ENCODE peak calls at places on chromosome 16, in four cellular contexts. F is stomach, O is GM20000, D is AG09309. I is an unnamed sample.

GRCh38 chr16:16915771-16916170 is 536.8 kb downstream of the NPIPA7 start:
- DNase-seq in F (no peak), O (no peak), D (no peak), I (no peak)

GRCh38 chr16:30354423-30355143 is 525 bp downstream of the CD2BP2 start:
- DNase-seq in F (no peak), O (no peak), D (no peak), I (no peak)

GRCh38 chr16:87150359-87151280 is 166.6 kb downstream of the C16orf95 start:
- DNase-seq in F (no peak), O (no peak), D (no peak), I (no peak)

GRCh38 chr16:10080031-10080772 is 102.0 kb downstream of the GRIN2A start:
- DNase-seq in F (peak; percentile 70), O (no peak), D (peak; percentile 20), I (no peak)

GRCh38 chr16:82167670-82168069 is 2.4 kb downstream of the MPHOSPH6 start:
- DNase-seq in F (no peak), O (no peak), D (no peak), I (no peak)

GRCh38 chr16:1929105-1929504 is 10.9 kb upstream of the HS3ST6 start:
- DNase-seq in F (no peak), O (peak; percentile 57), D (no peak), I (no peak)

GRCh38 chr16:3115561-3115960 is 3.2 kb downstream of the ZNF205 start:
- DNase-seq in F (no peak), O (no peak), D (no peak), I (no peak)

GRCh38 chr16:27402964-27403600 is 1.1 kb downstream of the IL21R start:
- DNase-seq in F (no peak), O (no peak), D (no peak), I (no peak)

GRCh38 chr16:7458144-7458543 is 125.5 kb downstream of the RBFOX1 start:
- DNase-seq in F (no peak), O (no peak), D (no peak), I (no peak)

GRCh38 chr16:24540575-24541240 is 1.3 kb downstream of the RBBP6 start:
- DNase-seq in F (no peak), O (peak; percentile 41), D (no peak), I (no peak)

GRCh38 chr16:76943936-76944335 is 247.1 kb upstream of the MON1B start:
- DNase-seq in F (no peak), O (no peak), D (no peak), I (no peak)

GRCh38 chr16:58658796-58659211 is 25.8 kb downstream of the SLC38A7 start:
- DNase-seq in F (no peak), O (no peak), D (no peak), I (no peak)

GRCh38 chr16:67463059-67463458 is 17.9 kb downstream of the ATP6V0D1 start:
- DNase-seq in F (no peak), O (no peak), D (no peak), I (no peak)

GRCh38 chr16:67461600-67462278 is 19.2 kb downstream of the ATP6V0D1 start:
- DNase-seq in F (peak; percentile 83), O (no peak), D (no peak), I (no peak)

GRCh38 chr16:67464565-67464964 is 16.4 kb downstream of the ATP6V0D1 start:
- DNase-seq in F (no peak), O (no peak), D (no peak), I (no peak)

GRCh38 chr16:67462279-67462655 is 18.7 kb downstream of the ATP6V0D1 start:
- DNase-seq in F (no peak), O (no peak), D (no peak), I (no peak)

DNA sequence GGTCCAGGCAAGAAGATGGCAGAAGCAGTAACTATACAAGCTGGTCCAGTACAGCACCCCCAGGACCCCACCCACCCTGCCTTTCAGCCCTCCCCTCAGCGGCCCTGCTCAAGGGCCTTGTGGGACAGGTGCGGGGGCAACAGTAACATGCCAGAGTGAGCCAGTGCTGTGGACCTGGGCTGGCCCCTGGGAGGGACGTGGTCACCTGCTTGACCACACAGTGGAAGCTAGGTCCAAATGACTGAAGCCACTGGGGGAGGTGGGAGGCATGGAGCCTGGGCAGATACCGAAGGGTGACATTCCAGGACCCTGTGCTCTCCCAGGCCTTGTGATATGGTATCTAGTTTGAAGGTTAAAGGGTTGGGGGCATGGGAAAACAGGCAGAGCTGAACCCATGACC is 17.3 kb downstream of the ATP6V0D1 start:
- DNase-seq in F (no peak), O (no peak), D (no peak), I (no peak)
- TF ChIP-seq CTCF in F (no peak), O (no peak), D (no peak), I (no peak)

GRCh38 chr16:56610017-56610608 is 1.7 kb downstream of the MT2A start:
- DNase-seq in F (peak; percentile 47), O (no peak), D (peak; percentile 85), I (no peak)
- TF ChIP-seq CTCF in F (no peak), O (no peak), D (no peak), I (no peak)

DNA sequence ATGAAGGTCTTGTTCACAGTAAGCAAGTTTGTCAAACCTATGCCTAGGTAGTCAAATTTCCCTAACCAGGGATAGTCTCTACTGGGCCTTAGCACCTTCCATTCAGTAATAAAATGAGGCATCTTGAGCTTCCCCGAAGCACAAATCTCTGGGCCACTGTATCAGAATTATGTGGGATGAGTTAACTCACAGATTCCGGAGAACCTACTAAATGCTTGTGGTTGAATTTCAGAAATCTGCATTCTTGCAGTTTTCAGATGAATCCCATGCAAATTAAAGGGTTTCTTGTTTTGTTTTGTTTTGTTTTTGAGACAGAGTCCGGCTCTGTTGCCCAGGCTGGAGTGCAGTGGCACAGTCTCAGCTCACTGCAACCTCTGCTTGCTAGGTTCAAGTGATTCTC is 478.8 kb upstream of the HSBP1 start:
- DNase-seq in F (no peak), O (no peak), D (no peak), I (no peak)
- TF ChIP-seq CTCF in F (no peak), O (no peak), D (no peak), I (no peak)

GRCh38 chr16:4330277-4330882 is 14.5 kb downstream of the GLIS2 start:
- DNase-seq in F (peak; percentile 89), O (peak; percentile 92), D (no peak), I (peak; percentile 86)
- TF ChIP-seq CTCF in F (peak; percentile 93), O (peak; percentile 89), D (peak; percentile 99), I (peak; percentile 94)

I was measured in neural crest cell.